ENCODE peak calls at places on chromosomes 5 and 9, in nine cellular contexts. G is neural progenitor cell, C is left lung, V is WERI-Rb-1, O is fibroblast of mammary gland, U is body of pancreas, Q is breast epithelium, J is A549, D is neural crest cell. E is an unnamed sample.

GRCh38 chr9:127568971-127569818 is 42.9 kb upstream of the STXBP1 start:
- DNase-seq in G (peak), C (peak), V (peak), O (peak), U (peak), Q (peak), J (peak), D (peak), E (peak)

GRCh38 chr5:157745041-157745456 is 1.5 kb downstream of the LSM11 start:
- DNase-seq in G (no peak), C (no peak), V (no peak), O (no peak), U (no peak), Q (no peak), J (no peak), D (no peak), E (no peak)

GRCh38 chr5:43332401-43332800 is 19.2 kb upstream of the HMGCS1 start:
- DNase-seq in G (no peak), C (no peak), V (no peak), O (no peak), U (no peak), Q (no peak), J (no peak), D (no peak), E (no peak)

GRCh38 chr5:1807479-1808185 is 6.4 kb downstream of the NDUFS6 start:
- DNase-seq in G (no peak), C (no peak), V (no peak), O (no peak), U (no peak), Q (no peak), J (no peak), D (no peak), E (no peak)

GRCh38 chr9:122071716-122072115 is 21.4 kb downstream of the TTLL11 start:
- DNase-seq in G (no peak), C (no peak), V (no peak), O (peak), U (no peak), Q (no peak), J (no peak), D (no peak), E (no peak)

GRCh38 chr5:142512041-142512679 is 173.7 kb downstream of the FGF1 start:
- DNase-seq in G (peak), C (no peak), V (no peak), O (peak), U (peak), Q (no peak), J (no peak), D (no peak), E (no peak)

GRCh38 chr5:53430618-53431252 is 49.7 kb upstream of the FST start:
- DNase-seq in G (peak), C (no peak), V (no peak), O (peak), U (no peak), Q (no peak), J (no peak), D (no peak), E (no peak)

GRCh38 chr5:107887587-107887986 is 216.8 kb upstream of the EFNA5 start:
- DNase-seq in G (no peak), C (no peak), V (no peak), O (no peak), U (no peak), Q (no peak), J (no peak), D (no peak), E (no peak)

GRCh38 chr5:93189707-93190120 is 391.3 kb downstream of the NR2F1-AS1 start:
- DNase-seq in G (no peak), C (no peak), V (no peak), O (peak), U (no peak), Q (no peak), J (peak), D (no peak), E (no peak)

GRCh38 chr5:92749943-92750342 is 831.1 kb downstream of the NR2F1-AS1 start:
- DNase-seq in G (peak), C (no peak), V (no peak), O (peak), U (no peak), Q (no peak), J (peak), D (no peak), E (no peak)

GRCh38 chr9:72911816-72912215 is 41.0 kb downstream of the ALDH1A1 start:
- DNase-seq in G (no peak), C (no peak), V (no peak), O (no peak), U (no peak), Q (no peak), J (no peak), D (peak), E (no peak)

GRCh38 chr9:72912476-72913381 is 40.1 kb downstream of the ALDH1A1 start:
- DNase-seq in G (no peak), C (no peak), V (no peak), O (no peak), U (no peak), Q (no peak), J (no peak), D (no peak), E (no peak)

GRCh38 chr9:72914750-72915149 is 38.1 kb downstream of the ALDH1A1 start:
- DNase-seq in G (no peak), C (no peak), V (no peak), O (no peak), U (no peak), Q (no peak), J (no peak), D (no peak), E (no peak)

GRCh38 chr9:72915659-72916058 is 37.2 kb downstream of the ALDH1A1 start:
- DNase-seq in G (no peak), C (no peak), V (no peak), O (no peak), U (no peak), Q (no peak), J (no peak), D (no peak), E (no peak)

DNA sequence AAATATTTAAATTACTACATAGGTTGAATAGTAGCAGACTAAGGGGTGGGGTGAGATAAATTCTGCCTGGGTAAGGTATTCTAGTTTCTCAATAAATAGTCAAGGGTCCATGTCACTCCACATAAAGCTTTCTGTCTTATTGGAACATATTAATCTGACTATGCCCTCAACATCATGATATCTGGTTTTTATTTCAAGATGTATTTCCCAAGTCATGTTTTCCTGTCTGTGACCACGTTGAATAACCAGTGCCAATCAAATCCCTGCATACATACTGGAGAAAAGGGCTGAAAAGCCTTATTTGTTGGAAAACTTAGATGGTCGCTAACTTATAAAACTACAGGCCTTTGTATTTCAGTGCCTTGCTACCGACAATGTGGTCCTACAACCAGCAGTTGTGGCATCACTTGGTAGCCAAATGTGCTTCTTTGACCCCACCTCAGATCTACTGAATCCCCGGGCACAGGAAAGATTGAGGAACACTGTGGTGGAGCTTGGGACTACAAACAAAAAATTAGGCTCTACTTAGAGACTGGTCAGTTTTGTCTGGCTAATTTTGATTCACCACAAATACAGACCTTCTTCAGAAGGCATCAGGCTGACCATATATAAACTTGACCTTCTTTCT is 39.4 kb downstream of the ALDH1A1 start:
- DNase-seq in G (no peak), C (no peak), V (no peak), O (no peak), U (no peak), Q (no peak), J (no peak), D (no peak), E (no peak)
- TF ChIP-seq CTCF in G (no peak), C (no peak), V (no peak), O (no peak), U (no peak), Q (no peak), J (no peak), D (no peak), E (no peak)

GRCh38 chr9:21473236-21473635 is 8.9 kb downstream of the IFNE start:
- DNase-seq in G (no peak), C (no peak), V (no peak), O (no peak), U (no peak), Q (no peak), J (no peak), D (no peak), E (no peak)
- TF ChIP-seq CTCF in G (no peak), C (no peak), V (no peak), O (peak), U (no peak), Q (no peak), J (peak), D (no peak), E (peak)

DNA sequence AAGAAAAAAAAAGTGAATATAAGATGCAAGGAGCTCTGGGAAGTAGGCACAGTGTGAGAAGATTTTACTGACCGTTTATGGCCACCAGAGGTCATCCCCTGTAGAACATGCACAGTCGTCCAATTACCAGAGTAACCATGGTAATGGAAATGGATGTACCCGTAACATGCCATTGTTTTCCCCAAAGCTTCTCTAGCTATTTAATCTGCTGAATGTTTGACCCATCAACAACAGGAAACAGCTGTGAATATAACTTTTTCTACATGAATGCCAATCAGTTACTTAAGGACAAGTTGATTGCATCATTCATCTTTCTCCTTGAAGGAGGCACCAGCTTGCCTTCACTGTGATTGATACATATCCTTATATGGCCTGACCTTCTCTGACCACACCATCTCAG is 1967.0 kb upstream of the CDH9 start:
- DNase-seq in G (peak), C (no peak), V (peak), O (no peak), U (no peak), Q (no peak), J (no peak), D (no peak), E (no peak)
- TF ChIP-seq CTCF in G (peak), C (no peak), V (peak), O (no peak), U (no peak), Q (no peak), J (peak), D (peak), E (peak)

GRCh38 chr5:124040799-124041198 is 528.8 kb downstream of the CSNK1G3 start:
- DNase-seq in G (no peak), C (no peak), V (no peak), O (peak), U (peak), Q (no peak), J (no peak), D (no peak), E (no peak)

DNA sequence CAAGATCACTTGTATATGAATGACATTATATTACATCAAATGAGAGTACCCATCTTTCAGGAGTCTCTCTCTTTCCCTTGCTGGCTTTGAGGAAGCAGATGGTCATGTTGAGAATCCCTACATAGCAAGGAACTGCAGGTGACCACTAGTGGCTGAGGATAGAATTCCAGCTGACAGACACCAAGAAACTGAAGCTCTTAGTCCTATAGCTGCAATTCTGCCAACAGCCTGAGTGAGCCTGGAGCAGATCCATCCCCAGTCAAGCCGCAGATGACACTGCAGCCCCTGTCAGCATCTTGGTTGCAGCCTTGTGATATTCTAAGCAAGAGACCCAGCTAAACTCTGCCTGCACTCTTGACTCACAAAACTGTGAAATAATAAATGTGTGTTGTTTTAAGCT is 531.5 kb downstream of the CSNK1G3 start:
- DNase-seq in G (no peak), C (no peak), V (peak), O (peak), U (no peak), Q (no peak), J (peak), D (no peak), E (no peak)
- TF ChIP-seq CTCF in G (no peak), C (no peak), V (peak), O (peak), U (no peak), Q (no peak), J (no peak), D (peak), E (peak)

DNA sequence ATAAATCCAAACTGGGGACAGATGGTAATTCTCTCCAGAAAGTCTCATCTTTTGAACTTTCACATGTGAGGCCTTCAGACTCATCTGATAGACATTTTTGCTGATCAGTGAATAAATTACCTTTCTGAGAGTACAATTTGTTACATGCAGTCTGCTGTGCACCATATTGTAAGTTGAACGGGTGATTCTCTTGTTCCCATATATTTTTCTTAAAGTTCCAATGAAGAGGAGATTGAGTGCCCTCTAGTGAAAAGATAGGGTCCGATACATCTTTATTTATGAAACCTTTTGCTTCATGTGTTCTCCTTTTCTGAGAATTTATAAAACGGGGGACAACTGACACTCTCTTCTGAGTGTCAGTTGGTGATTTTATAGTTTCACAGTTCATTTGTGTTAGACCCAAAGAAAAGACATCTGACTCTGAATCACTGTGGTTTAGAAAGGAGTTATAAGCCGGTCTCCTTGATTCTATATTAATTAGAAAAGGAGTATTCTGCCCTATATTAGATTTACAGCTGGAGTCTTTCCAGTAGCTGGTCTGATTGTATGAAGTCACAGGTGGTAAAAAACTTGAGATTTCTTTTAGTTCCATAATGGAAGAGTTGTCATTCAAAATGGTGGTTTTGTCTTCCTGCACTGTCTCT is 30.4 kb downstream of the GNG10 start:
- DNase-seq in G (no peak), C (no peak), V (no peak), O (peak), U (no peak), Q (no peak), J (peak), D (no peak), E (no peak)
- TF ChIP-seq CTCF in G (peak), C (peak), V (peak), O (peak), U (peak), Q (peak), J (peak), D (peak), E (peak)

E was measured in RWPE2.